ENCODE peak calls at places on chromosome 15, in nine cellular contexts. A is CD8-positive, alpha-beta memory T cell; G is SW 1271; F is nucleus accumbens; M is HEK293T; H is MV-4-11; B is activated CD8-positive, alpha-beta memory T cell treated with anti-CD3 and anti-CD28 coated beads for 48 hours; X is HT-29; D is stimulated activated CD8-positive, alpha-beta memory T cell treated with anti-CD3 and anti-CD28 coated beads, Interleukin-7, amount 100 ng/mL, for 4 hours. C is an unnamed sample.

GRCh38 chr15:41241251-41241964 is 10.3 kb downstream of the CHP1 start:
- DNase-seq in A (no peak), G (no peak), F (no peak), M (no peak), H (no peak), B (no peak), X (peak; percentile 54), D (no peak), C (peak; percentile 94)

GRCh38 chr15:60093273-60094067 is 89.4 kb downstream of the FOXB1 start:
- DNase-seq in A (no peak), G (no peak), F (no peak), M (no peak), H (no peak), B (no peak), X (peak; percentile 60), D (no peak), C (no peak)

GRCh38 chr15:74957301-74958035 is 896 bp upstream of the RPP25 start:
- DNase-seq in A (no peak), G (peak; percentile 84), F (no peak), M (peak; percentile 40), H (no peak), B (no peak), X (no peak), D (no peak), C (peak; percentile 78)

GRCh38 chr15:38398134-38398533 is 55.8 kb upstream of the FAM98B start:
- DNase-seq in A (no peak), G (peak; percentile 41), F (no peak), M (no peak), H (peak; percentile 54), B (no peak), X (peak; percentile 2), D (no peak), C (no peak)

GRCh38 chr15:52745326-52746161 is 44.6 kb downstream of the ONECUT1 start:
- DNase-seq in A (no peak), G (no peak), F (no peak), M (no peak), H (no peak), B (no peak), X (no peak), D (no peak), C (no peak)

GRCh38 chr15:72784233-72784876 is 797 bp upstream of the ADPGK start:
- DNase-seq in A (no peak), G (peak; percentile 90), F (no peak), M (peak; percentile 72), H (peak; percentile 93), B (no peak), X (peak; percentile 92), D (peak; percentile 9), C (peak; percentile 92)

GRCh38 chr15:78931439-78931981 is 13.3 kb downstream of the CTSH start:
- DNase-seq in A (no peak), G (no peak), F (no peak), M (no peak), H (no peak), B (no peak), X (no peak), D (no peak), C (no peak)

GRCh38 chr15:90598053-90598577 is 68.4 kb downstream of the CRTC3 start:
- DNase-seq in A (no peak), G (no peak), F (peak; percentile 19), M (no peak), H (peak; percentile 22), B (no peak), X (peak; percentile 80), D (no peak), C (peak; percentile 27)

GRCh38 chr15:88990185-88990679 is 77.1 kb upstream of the MFGE8 start:
- DNase-seq in A (no peak), G (no peak), F (no peak), M (no peak), H (no peak), B (no peak), X (no peak), D (no peak), C (no peak)

GRCh38 chr15:86021281-86022264 is 58.1 kb upstream of the AGBL1 start:
- DNase-seq in A (no peak), G (no peak), F (no peak), M (no peak), H (no peak), B (no peak), X (peak; percentile 88), D (no peak), C (no peak)

GRCh38 chr15:43550527-43551363 is 33.3 kb downstream of the MAP1A start:
- DNase-seq in A (no peak), G (no peak), F (no peak), M (no peak), H (no peak), B (no peak), X (no peak), D (no peak), C (no peak)

GRCh38 chr15:96122077-96123027 is 208.1 kb upstream of the NR2F2 start:
- DNase-seq in A (no peak), G (peak; percentile 11), F (no peak), M (no peak), H (no peak), B (no peak), X (peak; percentile 48), D (no peak), C (no peak)

GRCh38 chr15:82045179-82045891 is 483 bp downstream of the MEX3B start:
- DNase-seq in A (no peak), G (peak; percentile 71), F (peak; percentile 62), M (peak; percentile 30), H (no peak), B (no peak), X (peak; percentile 30), D (no peak), C (peak; percentile 57)

GRCh38 chr15:78508272-78508671 is 895 bp downstream of the HYKK start:
- DNase-seq in A (no peak), G (no peak), F (no peak), M (no peak), H (no peak), B (no peak), X (peak; percentile 43), D (no peak), C (no peak)

GRCh38 chr15:69141286-69141701 is 19.1 kb upstream of the GLCE start:
- DNase-seq in A (no peak), G (no peak), F (no peak), M (peak; percentile 34), H (no peak), B (no peak), X (peak; percentile 79), D (no peak), C (peak; percentile 57)

C was measured in NCI-H82.